ENCODE peak calls at places on chromosomes 6 and 20, in nine cellular contexts. S, D, E, W, P, I, A, Z and C are unnamed samples. For H3K9me3, the result is how much of the 10 kb centered on the place peaks cover.

GRCh38 chr20:63756648-63756991 is 17.0 kb downstream of the SLC2A4RG start:
- DNase-seq in S (no peak), A (no peak), I (no peak), D (no peak), W (no peak), Z (no peak), E (no peak), P (no peak), C (no peak)

GRCh38 chr20:62986257-62986807 is 20.4 kb downstream of the BHLHE23 start:
- DNase-seq in W (no peak), I (no peak), E (no peak), Z (no peak), D (no peak), P (no peak), A (no peak), S (no peak), C (no peak)

GRCh38 chr6:134436281-134436815 is 118.4 kb upstream of the SGK1 start:
- DNase-seq in A (no peak), Z (peak), I (peak), E (no peak), P (no peak), S (peak), W (peak), D (no peak), C (peak)

GRCh38 chr6:389622-390021 is 1.9 kb upstream of the IRF4 start:
- DNase-seq in S (no peak), I (no peak), W (no peak), A (no peak), E (no peak), Z (no peak), P (no peak), D (no peak), C (peak)

GRCh38 chr6:135182993-135183531 is 2.0 kb downstream of the MYB start:
- DNase-seq in A (peak), I (no peak), E (no peak), S (peak), W (no peak), Z (no peak), D (no peak), P (peak), C (peak)

GRCh38 chr6:16316741-16317251 is 78.4 kb downstream of the GMPR start:
- DNase-seq in A (no peak), D (no peak), Z (peak), W (peak), S (no peak), E (no peak), I (peak), P (no peak), C (peak)

GRCh38 chr6:31493875-31494694 is 3.9 kb upstream of the MICB start:
- DNase-seq in S (peak), A (peak), Z (peak), I (peak), D (peak), P (peak), E (no peak), W (peak), C (peak)

GRCh38 chr6:159929819-159930218 is 39.0 kb downstream of the MAS1 start:
- DNase-seq in Z (no peak), P (peak), A (peak), I (no peak), W (no peak), S (no peak), E (no peak), D (no peak), C (no peak)

GRCh38 chr6:146901940-146902816 is 302.0 kb upstream of the STXBP5 start:
- DNase-seq in E (no peak), D (no peak), W (no peak), I (no peak), Z (no peak), P (no peak), S (no peak), A (no peak), C (peak)

GRCh38 chr6:138765896-138766487 is 7.6 kb upstream of the CCDC28A start:
- DNase-seq in I (peak), D (no peak), P (no peak), Z (peak), A (no peak), W (no peak), S (no peak), E (no peak), C (peak)

GRCh38 chr6:84403545-84403944 is 176.1 kb upstream of the CEP162 start:
- DNase-seq in W (no peak), S (no peak), I (no peak), Z (no peak), E (no peak), P (no peak), A (no peak), D (no peak), C (no peak)

GRCh38 chr6:165446331-165446730 is 136.9 kb upstream of the C6orf118 start:
- DNase-seq in W (no peak), A (no peak), D (no peak), S (no peak), P (no peak), I (no peak), Z (no peak), E (no peak), C (no peak)

GRCh38 chr6:166670013-166670412 is 43.0 kb upstream of the RPS6KA2 start:
- DNase-seq in A (no peak), D (no peak), Z (no peak), E (no peak), W (no peak), P (no peak), S (no peak), I (no peak), C (no peak)

GRCh38 chr6:36024154-36024760 is at the start of gene SLC26A8:
- DNase-seq in A (no peak), I (no peak), Z (no peak), D (no peak), S (no peak), E (no peak), W (no peak), P (no peak), C (no peak)

GRCh38 chr6:3764516-3765333 is 13.2 kb upstream of the PXDC1 start:
- DNase-seq in A (no peak), E (no peak), S (no peak), P (peak), Z (no peak), I (no peak), D (no peak), W (no peak), C (no peak)

GRCh38 chr6:131946404-131946991 is 4.7 kb downstream of the CCN2 start:
- DNase-seq in Z (peak), A (no peak), I (peak), E (no peak), S (no peak), W (peak), P (no peak), D (no peak), C (no peak)

GRCh38 chr20:18412202-18412901 is 54.5 kb downstream of the DZANK1 start:
- DNase-seq in W (no peak), Z (no peak), P (no peak), I (no peak), E (no peak), S (no peak), D (no peak), A (no peak), C (no peak)

GRCh38 chr20:584375-585301 is 25.5 kb downstream of the TCF15 start:
- DNase-seq in W (no peak), A (no peak), S (no peak), D (no peak), Z (peak), E (no peak), P (peak), I (no peak), C (peak)

GRCh38 chr20:20207872-20208271 is 155.5 kb downstream of the CFAP61 start:
- DNase-seq in I (no peak), D (no peak), A (no peak), P (no peak), W (no peak), S (no peak), Z (no peak), E (no peak), C (no peak)

GRCh38 chr6:170208171-170208601 is 82.7 kb downstream of the DLL1 start:
- DNase-seq in W (no peak), P (peak), E (no peak), S (no peak), Z (no peak), I (no peak), D (no peak), A (no peak), C (no peak)
- H3K9me3 ChIP-seq in W (under half), P (under half), E (under half), S (under half), Z (under half), I (under half), D (under half), A (under half), C (under half)

GRCh38 chr20:12404941-12405340 is 487.2 kb downstream of the BTBD3 start:
- DNase-seq in D (no peak), Z (no peak), A (no peak), I (no peak), S (no peak), W (no peak), E (no peak), P (no peak), C (no peak)

GRCh38 chr20:12411246-12411940 is 493.7 kb downstream of the BTBD3 start:
- DNase-seq in Z (no peak), W (no peak), D (no peak), S (no peak), P (no peak), A (no peak), I (no peak), E (no peak), C (no peak)

GRCh38 chr20:12410783-12411182 is 493.1 kb downstream of the BTBD3 start:
- DNase-seq in Z (no peak), W (no peak), A (no peak), P (no peak), I (no peak), D (no peak), S (no peak), E (no peak), C (peak)

GRCh38 chr20:12409501-12409900 is 491.8 kb downstream of the BTBD3 start:
- DNase-seq in W (no peak), P (no peak), I (no peak), E (no peak), Z (no peak), S (no peak), D (no peak), A (no peak), C (peak)

DNA sequence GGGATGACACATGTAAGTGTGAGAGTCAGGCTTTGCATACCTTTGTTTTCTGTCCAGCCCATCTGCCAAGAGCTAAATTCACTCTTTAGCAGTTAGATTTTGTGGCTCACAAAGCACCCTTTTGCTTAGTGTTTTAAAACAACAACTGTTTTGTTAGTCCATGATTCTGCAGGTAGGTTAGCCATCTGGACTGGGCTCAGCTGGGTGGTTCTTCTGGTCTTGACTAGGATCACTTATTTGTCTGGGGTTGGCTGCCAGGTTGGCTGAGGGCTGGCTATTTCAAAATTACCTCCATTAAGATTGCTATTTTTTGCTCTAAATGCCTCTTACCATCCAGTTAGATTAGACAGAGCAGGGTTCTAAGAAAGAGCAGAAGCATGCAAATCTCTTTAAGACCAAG is 489.3 kb downstream of the BTBD3 start:
- DNase-seq in S (no peak), E (no peak), W (no peak), I (no peak), P (no peak), A (no peak), Z (no peak), D (no peak), C (no peak)
- H3K9me3 ChIP-seq in S (under half), E (under half), W (under half), I (under half), P (under half), A (under half), Z (under half), D (half or more), C (under half)

GRCh38 chr20:31394900-31395299 is 4.5 kb upstream of the DEFB119 start:
- DNase-seq in E (no peak), W (no peak), S (no peak), A (no peak), I (no peak), D (no peak), Z (no peak), P (no peak), C (no peak)
- H3K9me3 ChIP-seq in E (under half), W (under half), S (under half), A (under half), I (under half), D (under half), Z (under half), P (under half), C (under half)

GRCh38 chr6:100454571-100455229 is 10.0 kb downstream of the SIM1 start:
- DNase-seq in D (no peak), W (no peak), A (no peak), S (no peak), Z (no peak), I (no peak), E (no peak), P (no peak), C (no peak)

GRCh38 chr6:100453701-100454521 is 10.8 kb downstream of the SIM1 start:
- DNase-seq in E (no peak), S (no peak), W (no peak), P (peak), I (no peak), A (no peak), D (no peak), Z (no peak), C (peak)

GRCh38 chr6:100451577-100451976 is 13.1 kb downstream of the SIM1 start:
- DNase-seq in S (no peak), I (no peak), P (no peak), D (no peak), W (no peak), Z (no peak), E (no peak), A (no peak), C (no peak)

GRCh38 chr6:100455230-100456124 is 9.2 kb downstream of the SIM1 start:
- DNase-seq in P (peak), W (no peak), A (no peak), S (no peak), I (no peak), E (no peak), D (no peak), Z (no peak), C (no peak)

DNA sequence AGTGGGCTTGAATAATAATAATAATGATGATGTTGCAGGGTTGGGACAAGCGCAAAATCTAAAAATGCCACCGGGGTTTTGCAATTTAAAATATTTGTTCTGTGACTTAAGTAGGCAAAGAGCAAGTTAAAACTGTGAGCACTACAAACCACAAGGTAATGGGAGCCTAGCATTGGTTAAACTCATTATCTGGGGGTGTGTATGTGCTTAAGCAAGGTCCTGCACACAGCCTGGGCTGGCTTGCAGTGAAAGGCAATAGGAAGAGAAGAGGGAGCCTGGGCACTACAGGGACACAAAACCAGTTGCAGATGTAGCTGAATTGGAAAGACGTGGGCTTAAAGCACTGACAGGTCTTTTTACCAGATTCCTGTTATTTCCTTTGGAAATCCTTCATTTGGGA is 11.7 kb downstream of the SIM1 start:
- DNase-seq in I (no peak), W (no peak), A (no peak), Z (no peak), E (no peak), D (no peak), S (no peak), P (no peak), C (no peak)
- H3K9me3 ChIP-seq in I (under half), W (under half), A (under half), Z (under half), E (under half), D (under half), S (under half), P (under half), C (under half)

GRCh38 chr6:170139531-170139930 is 151.3 kb downstream of the DLL1 start:
- DNase-seq in Z (no peak), D (no peak), P (peak), A (no peak), I (no peak), E (no peak), W (no peak), S (no peak), C (no peak)
- H3K9me3 ChIP-seq in Z (under half), D (under half), P (under half), A (under half), I (under half), E (under half), W (under half), S (under half), C (under half)

GRCh38 chr20:56003966-56004365 is 1.4 kb downstream of the CBLN4 start:
- DNase-seq in P (no peak), I (peak), E (no peak), Z (no peak), W (no peak), S (peak), D (no peak), A (no peak), C (no peak)

GRCh38 chr20:56004611-56005388 is 519 bp downstream of the CBLN4 start:
- DNase-seq in A (no peak), Z (no peak), W (no peak), S (no peak), P (no peak), I (no peak), D (no peak), E (no peak), C (no peak)

GRCh38 chr20:56001890-56002289 is 3.4 kb downstream of the CBLN4 start:
- DNase-seq in D (no peak), S (no peak), A (no peak), E (no peak), W (no peak), P (no peak), I (no peak), Z (no peak), C (no peak)

GRCh38 chr20:56003111-56003800 is 2.1 kb downstream of the CBLN4 start:
- DNase-seq in E (no peak), W (no peak), A (no peak), S (no peak), D (no peak), I (no peak), Z (no peak), P (no peak), C (no peak)

DNA sequence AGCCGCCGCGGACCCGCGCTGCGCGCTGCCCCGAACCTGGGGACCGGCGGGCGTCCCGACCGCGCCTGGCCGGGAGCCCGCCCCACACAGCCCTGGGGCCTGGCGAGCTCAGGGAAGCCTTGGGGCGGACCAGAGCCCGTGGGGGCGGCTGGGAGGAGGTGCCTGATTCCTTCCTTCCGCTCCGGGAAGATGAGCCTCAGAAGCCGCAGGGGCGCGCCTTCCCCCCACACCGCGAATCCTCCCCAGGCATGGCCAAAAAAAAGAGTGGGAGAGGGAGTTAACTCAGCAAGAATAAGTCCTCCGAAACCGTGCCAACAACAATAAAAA is at the start of gene CBLN4:
- DNase-seq in P (no peak), Z (no peak), W (no peak), S (no peak), D (no peak), I (no peak), A (no peak), E (no peak), C (no peak)
- H3K9me3 ChIP-seq in P (under half), Z (under half), W (under half), S (under half), D (under half), I (under half), A (under half), E (under half), C (under half)

GRCh38 chr20:47521059-47521808 is 19.5 kb downstream of the NCOA3 start:
- DNase-seq in D (no peak), P (peak), Z (peak), E (no peak), A (no peak), I (no peak), W (no peak), S (no peak), C (no peak)
- H3K9me3 ChIP-seq in D (under half), P (under half), Z (under half), E (under half), A (under half), I (under half), W (under half), S (under half), C (under half)

DNA sequence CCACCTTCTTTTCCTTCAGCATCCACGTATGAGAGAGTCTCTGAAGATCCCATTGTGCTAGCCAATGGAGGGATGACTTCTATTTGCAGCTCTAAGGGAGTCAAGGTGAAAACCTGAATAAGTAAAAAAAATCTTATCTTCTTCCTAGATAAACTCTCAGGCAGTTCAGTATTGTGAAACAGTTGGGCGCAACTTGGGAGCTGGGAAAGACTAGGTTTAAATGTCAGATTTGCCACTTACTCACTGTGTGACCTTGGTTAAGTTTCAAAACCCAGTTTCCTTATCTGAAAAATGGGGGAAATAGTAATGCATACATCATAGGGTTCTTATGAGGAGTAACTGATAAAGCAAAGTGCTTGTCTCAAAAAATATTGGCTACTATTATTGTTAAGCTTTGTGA is 88.8 kb downstream of the CD83 start:
- DNase-seq in A (no peak), W (no peak), I (no peak), S (no peak), Z (no peak), D (no peak), E (no peak), P (no peak), C (no peak)
- H3K9me3 ChIP-seq in A (under half), W (under half), I (under half), S (under half), Z (under half), D (under half), E (under half), P (under half), C (under half)